ENCODE peak calls at places on chromosomes 11 and 22, in four cellular contexts. V, P, J and N are unnamed samples.

GRCh38 chr22:38831166-38831945 is 12.5 kb downstream of the NPTXR start:
- DNase-seq in J (no peak), V (no peak), P (no peak), N (peak; percentile 42)

GRCh38 chr11:8290122-8290810 is 26.6 kb upstream of the LMO1 start:
- DNase-seq in V (no peak), P (no peak), J (no peak), N (no peak)

GRCh38 chr22:49838771-49839717 is 11.4 kb upstream of the BRD1 start:
- DNase-seq in P (no peak), V (no peak), J (peak; percentile 91), N (peak; percentile 54)

GRCh38 chr11:44024977-44025376 is 22.8 kb upstream of the ACCSL start:
- DNase-seq in J (no peak), V (no peak), P (no peak), N (no peak)

GRCh38 chr11:28877366-28877765 is 769.2 kb downstream of the METTL15 start:
- DNase-seq in P (no peak), V (no peak), J (no peak), N (no peak)

GRCh38 chr11:111335596-111335995 is 37.2 kb downstream of the POU2AF3 start:
- DNase-seq in P (no peak), J (no peak), V (no peak), N (peak; percentile 52)

GRCh38 chr22:42959472-42960145 is 55.3 kb downstream of the PACSIN2 start:
- DNase-seq in V (no peak), J (no peak), P (no peak), N (peak; percentile 53)

GRCh38 chr11:134001101-134001500 is 44.3 kb upstream of the IGSF9B start:
- DNase-seq in V (no peak), P (no peak), J (no peak), N (no peak)

GRCh38 chr11:26928636-26929035 is 65.3 kb upstream of the FIBIN start:
- DNase-seq in J (no peak), V (no peak), P (no peak), N (no peak)

GRCh38 chr11:26929806-26930517 is 64.0 kb upstream of the FIBIN start:
- DNase-seq in V (no peak), P (no peak), J (no peak), N (no peak)

GRCh38 chr11:26931881-26932280 is 62.0 kb upstream of the FIBIN start:
- DNase-seq in P (no peak), J (no peak), V (no peak), N (no peak)

GRCh38 chr11:26930518-26931247 is 63.2 kb upstream of the FIBIN start:
- DNase-seq in P (no peak), J (no peak), V (no peak), N (no peak)

DNA sequence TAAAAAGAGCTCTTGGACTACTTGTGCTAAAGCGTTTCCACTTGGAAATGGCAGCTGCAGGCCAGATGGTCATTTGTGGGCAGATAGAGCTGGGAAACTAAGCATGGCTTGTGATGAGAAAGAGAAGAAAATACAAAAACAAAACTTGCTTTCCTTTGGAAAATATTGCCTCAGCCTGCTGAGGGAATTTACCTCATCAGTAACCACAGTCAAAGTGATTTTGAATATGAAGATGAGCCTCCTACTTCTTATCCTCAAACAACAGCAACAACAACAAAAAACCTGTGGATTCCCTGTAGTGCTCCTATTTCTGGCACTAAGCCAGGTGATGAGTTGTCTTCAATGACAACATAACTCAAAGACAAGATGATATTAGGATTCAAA is 62.7 kb upstream of the FIBIN start:
- DNase-seq in J (no peak), V (no peak), P (no peak), N (peak; percentile 25)
- H3K27ac ChIP-seq in J (no peak overlapping the region), V (no peak overlapping the region), P (no peak overlapping the region), N (no peak overlapping the region)

GRCh38 chr22:30945653-30946052 is 22.9 kb downstream of the MORC2 start:
- DNase-seq in V (no peak), P (no peak), J (no peak), N (no peak)

GRCh38 chr22:30948930-30949342 is 19.6 kb downstream of the MORC2 start:
- DNase-seq in P (no peak), V (no peak), J (no peak), N (peak; percentile 21)

GRCh38 chr22:30946354-30946753 is 22.2 kb downstream of the MORC2 start:
- DNase-seq in V (no peak), J (no peak), P (no peak), N (no peak)

GRCh38 chr22:30947821-30948454 is 20.6 kb downstream of the MORC2 start:
- DNase-seq in J (peak; percentile 37), V (no peak), P (no peak), N (peak; percentile 75)

GRCh38 chr22:30947163-30947820 is 21.3 kb downstream of the MORC2 start:
- DNase-seq in V (no peak), J (no peak), P (no peak), N (peak; percentile 95)
- H3K4me3 ChIP-seq in V (no peak overlapping the region), J (no peak overlapping the region), P (no peak overlapping the region), N (no peak overlapping the region)

DNA sequence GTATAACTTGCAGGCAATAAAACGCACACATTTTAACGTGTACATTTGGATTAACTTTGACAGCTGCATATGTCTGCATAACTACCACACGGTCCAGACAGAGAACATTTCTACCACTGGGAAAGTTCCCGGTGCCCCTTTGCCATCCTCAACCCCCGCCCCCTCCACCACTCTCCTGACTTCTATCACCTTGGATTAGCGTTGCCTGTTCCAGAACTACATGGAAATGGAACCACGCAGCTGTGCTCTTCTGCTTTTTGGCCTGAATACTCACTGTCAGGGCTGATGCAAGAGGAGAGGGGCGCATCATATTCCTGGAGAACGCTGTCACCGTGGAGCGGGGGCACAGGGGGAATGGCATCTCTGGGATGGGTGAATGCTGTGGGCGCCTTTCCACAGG is 62.1 kb downstream of the LRP5 start:
- DNase-seq in V (no peak), J (no peak), P (no peak), N (no peak)
- H3K4me1 ChIP-seq in V (peaks cover 18% of the 10 kb centered on the region), J (no peaks in the 10 kb centered on the region), P (peaks cover 75% of the 10 kb centered on the region), N (peaks cover 38% of the 10 kb centered on the region)

DNA sequence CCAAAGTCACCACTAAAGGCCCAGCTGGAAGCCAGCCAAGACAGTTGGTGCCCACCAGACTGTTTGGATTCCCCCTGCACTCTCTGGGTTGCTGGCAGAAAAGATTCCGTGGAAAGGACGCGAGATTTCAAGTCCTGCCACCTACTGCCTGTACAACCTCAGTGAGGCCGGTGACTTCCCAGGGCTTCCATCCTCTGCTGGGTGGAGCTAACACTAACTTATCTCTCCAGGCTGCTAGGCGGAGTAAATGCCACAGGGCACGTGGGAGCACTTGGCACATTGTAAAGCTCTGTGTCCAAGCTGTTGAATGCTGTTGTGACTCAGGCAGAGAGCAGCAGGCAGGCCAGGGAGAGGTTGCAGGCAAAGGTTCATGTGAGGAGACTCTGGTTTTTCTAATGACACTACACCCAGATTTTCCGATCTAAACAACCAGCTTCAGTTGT is 50.9 kb upstream of the CDON start:
- DNase-seq in P (peak; percentile 85), V (peak; percentile 87), J (no peak), N (peak; percentile 82)
- H3K27ac ChIP-seq in P (peak overlapping the region; percentile 76), V (peak overlapping the region; percentile 66), J (no peak overlapping the region), N (peak overlapping the region; percentile 32)

DNA sequence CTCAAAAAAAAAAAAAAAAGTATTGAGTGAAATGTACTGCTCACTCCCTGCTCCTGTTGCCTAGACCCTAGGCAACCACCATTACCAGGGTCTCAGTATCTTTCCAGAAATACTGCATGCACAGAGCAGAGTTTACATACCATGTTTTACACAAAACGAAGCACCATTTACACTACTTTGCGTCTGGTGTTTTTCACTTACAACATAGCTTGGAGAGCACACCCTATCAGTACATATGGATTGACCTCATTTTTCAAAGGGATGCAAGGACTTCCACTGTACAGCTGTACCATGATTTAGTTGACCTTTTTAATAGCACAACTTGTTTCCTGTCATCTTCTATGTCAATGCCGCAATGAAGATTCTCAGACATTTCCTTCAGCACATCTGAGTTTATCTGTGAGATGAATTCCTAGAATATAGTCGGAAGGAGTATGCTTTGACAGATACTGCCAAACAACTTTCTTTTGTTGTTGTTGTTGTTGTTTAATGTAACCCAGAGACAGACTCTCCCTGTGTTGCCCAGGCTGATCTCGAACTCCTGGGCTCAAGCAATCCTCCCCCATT is 6.2 kb downstream of the MYH9 start:
- DNase-seq in P (no peak), V (no peak), J (no peak), N (no peak)
- H3K4me3 ChIP-seq in P (no peak overlapping the region), V (no peak overlapping the region), J (peak overlapping the region; percentile 6), N (no peak overlapping the region)